ENCODE peak calls at places on chromosomes 1 and 21, in five cellular contexts. T is uterus, A is breast epithelium, M is esophagus squamous epithelium, H is stomach. K is an unnamed sample.

GRCh38 chr1:27299385-27300252 is 22.3 kb upstream of the TMEM222 start:
- DNase-seq in T (peak), A (peak), M (no peak), H (peak), K (no peak)

GRCh38 chr1:7403265-7404045 is 367.6 kb upstream of the VAMP3 start:
- DNase-seq in T (no peak), A (peak), M (no peak), H (peak), K (peak)

GRCh38 chr1:92792340-92792782 is 7.5 kb upstream of the EVI5 start:
- DNase-seq in T (no peak), A (no peak), M (no peak), H (no peak), K (no peak)

GRCh38 chr1:206000641-206001339 is 2.4 kb downstream of the RAB7B start:
- DNase-seq in T (no peak), A (no peak), M (no peak), H (no peak), K (no peak)

GRCh38 chr1:227330279-227330678 is 12.0 kb upstream of the CDC42BPA start:
- DNase-seq in T (no peak), A (no peak), M (no peak), H (no peak), K (no peak)

GRCh38 chr1:66214901-66215300 is 319.1 kb upstream of the SGIP1 start:
- DNase-seq in T (no peak), A (no peak), M (no peak), H (no peak), K (no peak)

GRCh38 chr1:40894455-40894854 is 32.3 kb upstream of the CITED4 start:
- DNase-seq in T (no peak), A (no peak), M (no peak), H (no peak), K (no peak)

GRCh38 chr1:212481438-212481767 is 48.7 kb downstream of the NENF start:
- DNase-seq in T (no peak), A (no peak), M (no peak), H (no peak), K (no peak)

GRCh38 chr1:194705123-194705522 is 1518.7 kb upstream of the B3GALT2 start:
- DNase-seq in T (no peak), A (no peak), M (no peak), H (no peak), K (no peak)

GRCh38 chr1:200179126-200179780 is 151.7 kb downstream of the NR5A2 start:
- DNase-seq in T (no peak), A (no peak), M (no peak), H (no peak), K (no peak)

GRCh38 chr1:183956559-183957188 is 80.9 kb downstream of the COLGALT2 start:
- DNase-seq in T (no peak), A (no peak), M (no peak), H (no peak), K (no peak)

GRCh38 chr1:42141978-42142377 is 11.2 kb upstream of the GUCA2B start:
- DNase-seq in T (no peak), A (no peak), M (no peak), H (no peak), K (peak)

GRCh38 chr1:208042868-208043267 is 131.9 kb upstream of the CD34 start:
- DNase-seq in T (no peak), A (no peak), M (no peak), H (no peak), K (no peak)

GRCh38 chr1:208042041-208042615 is 131.2 kb upstream of the CD34 start:
- DNase-seq in T (no peak), A (no peak), M (no peak), H (no peak), K (no peak)

GRCh38 chr1:208045410-208046252 is 134.7 kb upstream of the CD34 start:
- DNase-seq in T (no peak), A (no peak), M (no peak), H (no peak), K (no peak)

GRCh38 chr1:208044568-208045241 is 133.8 kb upstream of the CD34 start:
- DNase-seq in T (no peak), A (no peak), M (no peak), H (no peak), K (no peak)

GRCh38 chr1:208043690-208044089 is 132.8 kb upstream of the CD34 start:
- DNase-seq in T (peak), A (peak), M (no peak), H (no peak), K (no peak)
- TF ChIP-seq CTCF in T (no peak), A (peak), M (no peak), H (no peak), K (no peak)

DNA sequence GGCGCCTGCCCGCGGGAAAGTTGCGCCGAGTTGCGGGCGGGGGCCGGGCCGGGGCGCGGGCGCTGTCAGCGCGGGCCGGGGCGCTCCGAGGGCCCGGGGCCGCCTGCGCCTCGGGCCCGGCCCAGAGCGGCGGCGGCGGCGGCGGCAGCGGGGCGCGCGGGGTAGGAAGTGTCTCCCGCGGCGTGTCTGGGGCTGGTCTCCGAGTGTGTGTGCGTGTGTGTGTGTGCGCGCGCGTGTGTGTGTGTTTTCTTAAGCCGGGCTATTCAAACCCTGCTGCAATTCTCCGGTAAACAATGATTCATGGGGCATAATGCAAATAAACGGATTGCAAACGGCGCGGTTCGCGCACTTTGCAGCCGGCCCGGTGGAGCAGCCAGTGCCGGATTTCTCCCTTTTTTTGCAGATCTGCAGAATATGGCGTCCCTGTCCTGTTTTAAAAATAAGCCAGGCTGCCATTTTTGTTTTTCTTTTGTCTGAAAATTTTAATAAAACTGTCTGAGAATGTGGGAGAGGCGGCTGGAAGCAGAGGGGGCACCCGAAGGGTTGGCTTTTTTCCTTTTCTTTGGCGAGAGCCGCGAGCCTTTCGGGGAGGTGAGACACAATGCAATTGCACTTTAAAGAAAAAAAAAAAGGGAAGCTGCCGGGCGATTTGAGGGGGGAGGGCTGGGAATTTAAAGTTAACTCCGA is 552 bp downstream of the ZNF362 start:
- DNase-seq in T (peak), A (peak), M (peak), H (peak), K (no peak)
- TF ChIP-seq POLR2A in T (no peak), A (peak), M (no peak), H (no peak), K (no peak)

GRCh38 chr1:156920233-156921052 is at the start of gene LRRC71:
- DNase-seq in T (peak), A (peak), M (no peak), H (peak), K (peak)
- H3K4me3 ChIP-seq in T (no peak), A (peak), M (no peak), H (no peak), K (no peak)

GRCh38 chr1:210024996-210025395 is 87.0 kb downstream of the SYT14 start:
- DNase-seq in T (no peak), A (no peak), M (no peak), H (no peak), K (no peak)
- TF ChIP-seq CTCF in T (no peak), A (no peak), M (no peak), H (no peak), K (no peak)

DNA sequence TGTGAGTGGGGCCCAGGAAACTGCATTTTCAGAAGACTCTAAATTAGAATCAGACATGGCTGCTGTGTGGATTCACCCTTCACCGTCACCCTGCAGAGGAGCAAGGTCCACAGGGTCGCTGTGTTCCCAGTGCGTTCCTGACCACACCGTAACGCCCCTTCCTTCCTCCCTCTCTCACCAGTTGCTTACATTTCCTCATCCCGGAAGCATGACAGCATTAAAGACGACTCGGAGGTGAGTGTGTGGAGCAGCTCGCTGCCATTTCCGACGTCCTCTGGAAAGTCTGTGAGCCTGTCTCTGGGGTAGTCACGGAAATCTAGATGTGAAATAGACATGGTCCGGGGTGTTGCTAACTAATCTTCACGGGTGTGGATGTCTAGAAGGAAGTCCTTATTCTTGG is 45.9 kb downstream of the FAAP20 start:
- DNase-seq in T (no peak), A (no peak), M (no peak), H (peak), K (no peak)
- TF ChIP-seq POLR2A in T (no peak), A (no peak), M (no peak), H (no peak), K (no peak)

DNA sequence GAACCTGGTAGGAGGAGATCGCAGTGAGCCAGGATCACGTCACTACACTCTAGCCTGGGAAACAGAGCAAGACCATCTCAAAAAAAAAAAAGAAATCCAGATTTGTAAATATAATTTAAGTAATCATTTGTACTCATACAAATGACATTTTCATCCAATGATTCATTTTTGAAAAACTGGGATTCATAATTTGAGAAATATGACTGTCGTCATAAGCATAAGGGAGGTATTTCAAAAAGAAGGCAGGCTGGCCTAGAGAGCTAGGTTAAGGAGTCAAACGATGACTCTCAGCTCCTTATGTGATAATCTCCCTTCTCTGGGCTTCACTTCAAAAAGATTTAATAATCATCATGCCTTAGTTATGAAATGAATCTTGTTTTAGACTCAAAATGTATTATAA is 2.3 kb downstream of the GART start:
- DNase-seq in T (no peak), A (no peak), M (no peak), H (no peak), K (no peak)
- H3K4me3 ChIP-seq in T (no peak), A (no peak), M (no peak), H (no peak), K (no peak)

K was measured in lower leg skin.